ENCODE peak calls at places on chromosomes 13 and 19, in five cellular contexts. R, Z, U, D and A are unnamed samples.
A peak's percentile ranks its signal among the peaks of the same experiment; 100 is the strongest.

GRCh38 chr19:33279430-33280350 is 22.6 kb downstream of the CEBPA start:
- DNase-seq in D (no peak), R (no peak), Z (no peak), U (no peak), A (no peak)

GRCh38 chr19:50836543-50837195 is 3.3 kb upstream of the KLK15 start:
- DNase-seq in Z (no peak), R (no peak), D (no peak), U (no peak), A (no peak)

GRCh38 chr19:18322318-18322758 is 538 bp downstream of the LSM4 start:
- DNase-seq in D (no peak), U (no peak), Z (no peak), R (peak; percentile 52), A (no peak)

GRCh38 chr19:14580623-14581237 is 2.2 kb upstream of the CLEC17A start:
- DNase-seq in Z (no peak), U (no peak), R (no peak), D (no peak), A (no peak)

GRCh38 chr13:48184260-48184659 is 48.7 kb upstream of the ITM2B start:
- DNase-seq in Z (no peak), D (no peak), U (no peak), R (no peak), A (no peak)

GRCh38 chr13:106570354-106570822 is 2.5 kb upstream of the ARGLU1 start:
- DNase-seq in Z (peak; percentile 62), R (no peak), U (no peak), D (peak; percentile 91), A (peak; percentile 95)

GRCh38 chr19:21569497-21569870 is 64.1 kb downstream of the ZNF429 start:
- DNase-seq in Z (no peak), U (no peak), R (no peak), D (no peak), A (no peak)

GRCh38 chr13:97119899-97120745 is 102.0 kb upstream of the MBNL2 start:
- DNase-seq in Z (no peak), D (no peak), R (no peak), U (no peak), A (no peak)

GRCh38 chr19:7865262-7865911 is 8.8 kb downstream of the PRR36 start:
- DNase-seq in U (no peak), Z (no peak), R (no peak), D (no peak), A (no peak)

GRCh38 chr13:33639640-33640080 is 178.3 kb upstream of the RFC3 start:
- DNase-seq in R (no peak), Z (no peak), U (no peak), D (no peak), A (no peak)

GRCh38 chr19:17164644-17165043 is 50.5 kb upstream of the USE1 start:
- DNase-seq in Z (no peak), R (no peak), D (no peak), U (no peak), A (no peak)

GRCh38 chr13:28136916-28137315 is 1.4 kb upstream of the PAN3 start:
- DNase-seq in R (no peak), U (no peak), Z (no peak), D (no peak), A (no peak)

GRCh38 chr19:35299523-35300339 is 7.8 kb downstream of the MAG start:
- DNase-seq in Z (no peak), R (no peak), D (no peak), U (no peak), A (no peak)

GRCh38 chr13:79936368-79937136 is 404.4 kb downstream of the SPRY2 start:
- DNase-seq in Z (no peak), U (peak; percentile 97), R (peak; percentile 44), D (peak; percentile 39), A (peak; percentile 47)

GRCh38 chr13:90576067-90576466 is 771.4 kb upstream of the MIR17HG start:
- DNase-seq in D (no peak), Z (no peak), U (no peak), R (no peak), A (no peak)

GRCh38 chr19:52585101-52585500 is 15.0 kb downstream of the ZNF701 start:
- DNase-seq in D (no peak), Z (no peak), R (no peak), U (no peak), A (no peak)

GRCh38 chr19:31301306-31301980 is 47.8 kb downstream of the TSHZ3 start:
- DNase-seq in U (no peak), D (no peak), R (no peak), Z (no peak), A (no peak)

GRCh38 chr13:99760456-99760855 is 211.1 kb downstream of the ZIC5 start:
- DNase-seq in D (no peak), U (no peak), Z (no peak), R (no peak), A (no peak)
- H3K9me3 ChIP-seq in D (peaks cover 5% of the 10 kb centered on the region), U (no peaks in the 10 kb centered on the region), Z (peaks cover 10% of the 10 kb centered on the region), R (peaks cover 59% of the 10 kb centered on the region), A (no peaks in the 10 kb centered on the region)

DNA sequence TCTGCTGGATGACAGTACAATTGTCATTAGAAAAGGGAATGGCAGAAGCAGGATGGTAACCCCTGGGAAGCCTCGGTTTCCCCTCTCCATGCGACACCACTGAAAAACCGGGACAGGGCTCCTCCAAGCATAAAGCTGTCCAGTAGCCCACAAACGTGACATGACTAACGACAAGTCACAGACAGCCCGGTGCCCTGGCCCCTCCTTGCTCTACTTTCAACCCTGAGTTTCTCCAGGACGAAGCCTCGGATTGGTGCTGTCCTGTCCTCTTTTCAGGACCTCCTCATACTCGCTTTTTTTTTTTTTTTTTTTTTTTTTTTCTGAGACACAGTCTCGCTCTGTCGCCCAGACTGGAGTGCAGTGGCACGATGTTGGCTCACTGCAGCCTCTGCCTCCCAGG is 16.3 kb downstream of the DPP9 start:
- DNase-seq in R (no peak), Z (no peak), D (no peak), U (no peak), A (no peak)
- H3K9me3 ChIP-seq in R (no peaks in the 10 kb centered on the region), Z (no peaks in the 10 kb centered on the region), D (no peaks in the 10 kb centered on the region), U (peaks cover 4% of the 10 kb centered on the region), A (no peaks in the 10 kb centered on the region)

GRCh38 chr19:23557381-23557780 is 129.6 kb downstream of the ZNF675 start:
- DNase-seq in R (no peak), U (no peak), Z (no peak), D (no peak), A (no peak)
- H3K9me3 ChIP-seq in R (no peaks in the 10 kb centered on the region), U (peaks cover 15% of the 10 kb centered on the region), Z (no peaks in the 10 kb centered on the region), D (peaks cover 3% of the 10 kb centered on the region), A (no peaks in the 10 kb centered on the region)

DNA sequence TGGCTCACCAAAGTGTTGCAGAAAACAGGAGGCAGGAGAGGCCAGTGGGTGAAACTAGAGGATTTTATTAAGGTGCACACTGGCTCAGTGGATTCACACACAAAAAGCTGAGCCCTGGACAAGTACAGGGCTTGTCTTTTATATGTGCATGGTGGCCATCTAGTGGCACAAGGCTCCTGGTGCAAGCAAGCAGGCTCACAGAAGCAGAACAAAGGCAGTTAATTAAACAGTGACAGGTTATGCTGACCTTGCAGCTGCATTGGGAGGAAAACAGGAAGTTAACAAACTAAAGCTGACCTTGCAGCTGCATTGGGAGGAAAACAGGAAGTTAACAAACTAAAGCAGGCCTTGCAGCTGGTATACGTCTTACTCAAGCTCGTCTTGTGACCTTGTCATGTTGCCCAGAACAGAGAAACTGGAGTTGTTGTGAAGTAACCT is 65.3 kb upstream of the ZNF681 start:
- DNase-seq in R (no peak), Z (no peak), U (no peak), D (no peak), A (no peak)
- H3K9me3 ChIP-seq in R (peaks cover 74% of the 10 kb centered on the region), Z (peaks cover 10% of the 10 kb centered on the region), U (peaks cover 33% of the 10 kb centered on the region), D (peaks cover 16% of the 10 kb centered on the region), A (no peaks in the 10 kb centered on the region)

GRCh38 chr19:57067440-57067839 is 52.3 kb upstream of the USP29 start:
- DNase-seq in R (no peak), D (no peak), Z (no peak), U (no peak), A (no peak)
- H3K9me3 ChIP-seq in R (peaks cover 14% of the 10 kb centered on the region), D (peaks cover 3% of the 10 kb centered on the region), Z (no peaks in the 10 kb centered on the region), U (peaks cover 64% of the 10 kb centered on the region), A (no peaks in the 10 kb centered on the region)

GRCh38 chr19:12350185-12350889 is 15.1 kb downstream of the ZNF442 start:
- DNase-seq in U (no peak), Z (no peak), D (no peak), R (no peak), A (no peak)
- H3K9me3 ChIP-seq in U (peaks cover 34% of the 10 kb centered on the region), Z (peaks cover 46% of the 10 kb centered on the region), D (peaks cover 17% of the 10 kb centered on the region), R (peaks cover 100% of the 10 kb centered on the region), A (no peaks in the 10 kb centered on the region)

GRCh38 chr13:111665691-111666095 is 345.3 kb downstream of the TEX29 start:
- DNase-seq in R (no peak), D (no peak), U (no peak), Z (no peak), A (no peak)
- H3K9me3 ChIP-seq in R (no peaks in the 10 kb centered on the region), D (no peaks in the 10 kb centered on the region), U (peaks cover 64% of the 10 kb centered on the region), Z (no peaks in the 10 kb centered on the region), A (no peaks in the 10 kb centered on the region)

DNA sequence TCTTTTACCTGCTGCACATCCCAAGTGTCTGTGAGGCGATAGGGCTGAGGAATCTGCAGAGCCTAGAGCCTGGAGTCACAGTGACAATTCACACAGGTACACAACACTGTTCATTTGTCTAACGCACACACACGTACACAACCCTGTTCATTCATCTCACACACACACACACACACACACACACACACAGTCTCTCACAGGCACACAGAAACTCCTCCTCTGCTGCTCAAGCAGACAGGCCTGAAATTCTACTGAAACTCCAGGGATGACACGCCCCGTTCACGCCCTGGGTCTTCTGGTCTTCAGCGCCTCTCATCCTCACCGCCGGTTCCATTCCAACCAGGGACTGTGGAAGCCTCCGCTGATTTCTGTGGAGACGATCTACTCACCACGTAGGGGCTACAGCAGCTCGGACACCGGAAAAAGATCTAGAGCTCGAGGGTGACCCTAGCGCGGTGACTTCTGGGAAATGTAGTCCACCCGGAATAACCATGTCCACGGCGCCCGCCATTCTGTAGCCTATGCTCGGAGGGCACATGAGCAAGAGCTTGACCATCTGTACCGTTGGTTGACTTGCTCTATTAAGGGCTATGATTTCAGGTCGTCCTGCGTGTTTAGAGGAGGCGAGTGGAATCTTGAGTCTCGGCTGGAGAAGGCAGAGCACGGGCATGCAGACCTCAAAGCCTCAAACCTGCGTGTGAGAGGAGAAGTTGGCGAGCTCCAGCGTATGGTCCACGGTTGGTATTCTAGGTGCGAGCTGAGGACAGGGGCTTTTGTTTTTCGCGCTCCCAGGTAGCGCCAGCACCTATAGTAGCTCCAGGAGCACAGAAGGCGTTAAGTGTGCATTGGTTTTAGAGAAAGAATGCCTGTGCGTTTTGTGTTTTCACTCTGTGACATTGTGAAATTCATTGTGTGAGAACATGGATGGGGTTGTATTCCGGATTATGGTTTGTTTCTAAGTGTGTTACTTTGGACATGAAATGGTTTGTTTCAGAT is 33.4 kb downstream of the ZNF45 start:
- DNase-seq in R (peak; percentile 91), Z (peak; percentile 79), U (peak; percentile 66), D (peak; percentile 89), A (peak; percentile 89)
- H3K9me3 ChIP-seq in R (peaks cover 85% of the 10 kb centered on the region), Z (peaks cover 2% of the 10 kb centered on the region), U (peaks cover 17% of the 10 kb centered on the region), D (peaks cover 20% of the 10 kb centered on the region), A (no peaks in the 10 kb centered on the region)

GRCh38 chr19:37413243-37414084 is 42.6 kb downstream of the ZNF527 start:
- DNase-seq in D (no peak), R (no peak), U (no peak), Z (no peak), A (no peak)

GRCh38 chr19:37412700-37413099 is 41.8 kb downstream of the ZNF527 start:
- DNase-seq in R (no peak), Z (no peak), D (no peak), U (no peak), A (no peak)
- H3K9me3 ChIP-seq in R (peaks cover 100% of the 10 kb centered on the region), Z (peaks cover 66% of the 10 kb centered on the region), D (peaks cover 17% of the 10 kb centered on the region), U (peaks cover 32% of the 10 kb centered on the region), A (no peaks in the 10 kb centered on the region)

GRCh38 chr19:20254151-20254550 is 87.1 kb downstream of the ZNF486 start:
- DNase-seq in R (no peak), U (no peak), Z (no peak), D (no peak), A (no peak)

GRCh38 chr19:20256606-20257005 is 89.6 kb downstream of the ZNF486 start:
- DNase-seq in U (no peak), D (no peak), Z (no peak), R (no peak), A (no peak)

GRCh38 chr19:20259615-20260014 is 92.6 kb downstream of the ZNF486 start:
- DNase-seq in U (no peak), Z (no peak), R (no peak), D (no peak), A (no peak)
- H3K9me3 ChIP-seq in U (peaks cover 14% of the 10 kb centered on the region), Z (no peaks in the 10 kb centered on the region), R (no peaks in the 10 kb centered on the region), D (no peaks in the 10 kb centered on the region), A (no peaks in the 10 kb centered on the region)